ENCODE peak calls at places on chromosomes 7 and 10, in ten cellular contexts. K is HCT116; I is adrenal gland; C is keratinocyte; A is hepatocyte; V is nephron progenitor cell; P is PC-3; Q is AG10803; U is cardiac muscle cell; W is activated CD8-positive, alpha-beta T cell treated with anti-CD3 and anti-CD28 coated beads for 36 hours. J is an unnamed sample.
A peak's percentile ranks its signal among the peaks of the same experiment; 100 is the strongest.

GRCh38 chr7:99631311-99632109 is 14.8 kb downstream of the ZSCAN25 start:
- DNase-seq in P (peak; percentile 22), U (peak; percentile 21), V (no peak), K (no peak), Q (no peak), A (peak; percentile 69), W (peak; percentile 87), C (no peak), I (peak; percentile 58), J (no peak)

GRCh38 chr7:148332787-148333186 is 257.8 kb upstream of the C7orf33 start:
- DNase-seq in W (no peak), V (no peak), K (no peak), C (no peak), A (no peak), Q (no peak), U (no peak), P (peak; percentile 34), I (no peak), J (no peak)

GRCh38 chr10:28012990-28013389 is 14.1 kb upstream of the ODAD2 start:
- DNase-seq in K (no peak), U (no peak), C (no peak), I (no peak), W (no peak), Q (no peak), A (no peak), V (no peak), P (no peak), J (no peak)

GRCh38 chr7:13327669-13328068 is 640.2 kb downstream of the ARL4A start:
- DNase-seq in V (no peak), K (no peak), I (peak; percentile 2), A (no peak), Q (peak; percentile 6), C (no peak), W (no peak), U (peak; percentile 18), P (peak; percentile 24), J (no peak)

GRCh38 chr10:48455392-48456151 is 149.1 kb downstream of the MAPK8 start:
- DNase-seq in Q (no peak), U (no peak), K (no peak), I (no peak), C (no peak), A (no peak), P (no peak), V (peak; percentile 6), W (no peak), J (peak; percentile 29)

GRCh38 chr10:123804716-123805115 is 86.9 kb downstream of the CPXM2 start:
- DNase-seq in U (peak; percentile 80), I (no peak), Q (peak; percentile 89), V (no peak), W (no peak), K (no peak), A (no peak), P (no peak), C (no peak), J (no peak)

GRCh38 chr7:121178869-121179497 is 149.8 kb upstream of the WNT16 start:
- DNase-seq in V (no peak), A (no peak), W (no peak), K (no peak), U (no peak), P (no peak), Q (no peak), I (no peak), C (no peak), J (peak; percentile 11)

GRCh38 chr7:66330961-66331360 is 125.8 kb downstream of the TPST1 start:
- DNase-seq in P (no peak), K (no peak), Q (peak; percentile 69), W (no peak), U (peak; percentile 86), V (no peak), I (peak; percentile 64), A (peak; percentile 16), C (no peak), J (no peak)

GRCh38 chr10:49534670-49535381 is 4.1 kb downstream of the ERCC6 start:
- DNase-seq in Q (peak; percentile 76), W (peak; percentile 43), P (peak; percentile 82), U (peak; percentile 63), C (no peak), K (no peak), V (no peak), I (peak; percentile 7), A (no peak), J (peak; percentile 74)

GRCh38 chr10:22429146-22429545 is 83.8 kb downstream of the SPAG6 start:
- DNase-seq in V (no peak), P (peak; percentile 48), K (no peak), W (no peak), Q (no peak), A (no peak), I (no peak), C (no peak), U (no peak), J (no peak)

GRCh38 chr10:10786334-10787090 is 231.2 kb upstream of the CELF2 start:
- DNase-seq in U (peak; percentile 75), V (no peak), Q (peak; percentile 73), K (no peak), W (no peak), I (no peak), C (no peak), A (no peak), P (peak; percentile 25), J (no peak)

GRCh38 chr10:93139059-93139658 is 65.5 kb downstream of the CYP26A1 start:
- DNase-seq in V (no peak), P (no peak), Q (peak; percentile 21), K (no peak), I (no peak), A (no peak), W (no peak), C (no peak), U (peak; percentile 14), J (no peak)

GRCh38 chr10:93138113-93138870 is 64.6 kb downstream of the CYP26A1 start:
- DNase-seq in W (no peak), C (peak; percentile 72), A (no peak), K (no peak), P (no peak), U (no peak), V (no peak), I (no peak), Q (peak; percentile 69), J (no peak)

GRCh38 chr10:93146336-93146735 is 72.6 kb downstream of the CYP26A1 start:
- DNase-seq in Q (no peak), K (no peak), V (no peak), I (no peak), U (no peak), C (no peak), A (no peak), W (no peak), P (no peak), J (no peak)

GRCh38 chr10:93143286-93143685 is 69.6 kb downstream of the CYP26A1 start:
- DNase-seq in P (no peak), Q (no peak), U (no peak), C (no peak), I (no peak), W (no peak), A (no peak), K (no peak), V (no peak), J (no peak)

GRCh38 chr10:93142534-93142933 is 68.8 kb downstream of the CYP26A1 start:
- DNase-seq in U (no peak), V (no peak), Q (no peak), A (no peak), K (no peak), P (no peak), W (no peak), I (no peak), C (no peak), J (no peak)
- TF ChIP-seq CTCF in U (no peak), V (no peak), Q (no peak), A (no peak), K (peak; percentile 11), P (peak; percentile 25), W (no peak), I (no peak), C (no peak), J (peak; percentile 17)

GRCh38 chr7:117872565-117873055 is 631 bp downstream of the CTTNBP2 start:
- DNase-seq in U (no peak), W (no peak), C (no peak), V (no peak), P (no peak), Q (no peak), A (peak; percentile 54), I (peak; percentile 5), K (peak; percentile 6), J (peak; percentile 20)
- TF ChIP-seq CTCF in U (no peak), W (no peak), C (no peak), V (no peak), P (no peak), Q (no peak), A (peak; percentile 37), I (no peak), K (peak; percentile 2), J (no peak)

DNA sequence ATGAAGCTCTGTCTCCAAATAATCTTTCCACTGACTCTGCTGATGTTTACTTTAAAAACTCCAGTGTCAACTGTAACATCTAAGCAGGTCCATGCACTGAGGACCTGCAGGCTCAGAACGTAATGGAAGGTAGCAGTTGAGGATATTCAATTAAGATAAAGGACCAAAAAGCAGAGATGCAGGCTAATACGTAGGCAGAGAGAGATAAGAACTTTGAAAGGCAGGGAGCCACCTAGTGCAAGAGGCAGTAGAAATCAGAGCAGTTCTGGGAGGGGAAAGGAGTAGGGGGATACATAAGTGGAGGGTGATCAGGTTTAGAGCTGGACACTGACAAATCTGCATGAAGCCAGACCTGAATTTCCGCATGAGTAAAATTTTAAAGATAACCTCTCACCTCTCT is 114.5 kb upstream of the POM121L12 start:
- DNase-seq in A (no peak), Q (no peak), V (no peak), W (no peak), K (no peak), C (no peak), U (no peak), P (no peak), I (no peak), J (no peak)
- TF ChIP-seq CTCF in A (peak; percentile 9), Q (no peak), V (no peak), W (no peak), K (no peak), C (no peak), U (no peak), P (no peak), I (no peak), J (no peak)

GRCh38 chr10:45135836-45136235 is 135.1 kb downstream of the ZNF22 start:
- DNase-seq in Q (no peak), P (no peak), A (no peak), U (no peak), K (no peak), I (no peak), W (no peak), C (no peak), V (no peak), J (no peak)
- TF ChIP-seq CTCF in Q (no peak), P (no peak), A (no peak), U (no peak), K (no peak), I (no peak), W (no peak), C (no peak), V (no peak), J (no peak)